ENCODE peak calls at places on chromosomes 1 and 21, in seven cellular contexts. M is trophoblast cell, B is IMR-90, K is mesenchymal stem cell, G is H1, S is H9, Y is neuronal stem cell. Q is an unnamed sample.
A peak's percentile ranks its signal among the peaks of the same experiment; 100 is the strongest.

GRCh38 chr1:914253-914890 is 9.4 kb upstream of the SAMD11 start:
- DNase-seq in M (no peak), B (no peak), K (no peak), G (no peak), S (no peak), Y (no peak), Q (no peak)

GRCh38 chr1:1775364-1776226 is 2.7 kb downstream of the NADK start:
- DNase-seq in M (no peak), B (no peak), K (no peak), G (no peak), S (peak; percentile 41), Y (no peak), Q (peak; percentile 26)

GRCh38 chr1:64940026-64940425 is 26.3 kb downstream of the JAK1 start:
- DNase-seq in M (peak; percentile 46), B (no peak), K (no peak), G (no peak), S (no peak), Y (no peak), Q (no peak)

GRCh38 chr21:42121792-42122191 is 50.7 kb downstream of the UMODL1 start:
- DNase-seq in M (no peak), B (no peak), K (no peak), G (no peak), S (no peak), Y (no peak), Q (no peak)

GRCh38 chr1:226223786-226224244 is 351 bp downstream of the MIXL1 start:
- DNase-seq in M (peak; percentile 18), B (no peak), K (peak; percentile 17), G (peak; percentile 82), S (peak; percentile 64), Y (peak; percentile 38), Q (peak; percentile 57)

GRCh38 chr1:47208374-47208850 is 18.6 kb upstream of the PDZK1IP1 start:
- DNase-seq in M (no peak), B (no peak), K (no peak), G (peak; percentile 74), S (peak; percentile 89), Y (no peak), Q (no peak)

GRCh38 chr1:53367503-53368313 is 39.8 kb upstream of the LRP8 start:
- DNase-seq in M (no peak), B (no peak), K (no peak), G (peak; percentile 37), S (peak; percentile 19), Y (no peak), Q (no peak)

GRCh38 chr1:151619489-151620093 is 7.7 kb downstream of the SNX27 start:
- DNase-seq in M (no peak), B (peak; percentile 88), K (peak; percentile 89), G (no peak), S (no peak), Y (no peak), Q (peak; percentile 45)

GRCh38 chr1:64948216-64948615 is 18.1 kb downstream of the JAK1 start:
- DNase-seq in M (peak; percentile 65), B (no peak), K (no peak), G (no peak), S (no peak), Y (no peak), Q (no peak)

GRCh38 chr21:43619344-43619743 is 39.9 kb downstream of the HSF2BP start:
- DNase-seq in M (no peak), B (no peak), K (no peak), G (no peak), S (no peak), Y (no peak), Q (no peak)

GRCh38 chr21:36250423-36251075 is 69.4 kb upstream of the MORC3 start:
- DNase-seq in M (no peak), B (no peak), K (no peak), G (no peak), S (peak; percentile 56), Y (no peak), Q (peak; percentile 64)

GRCh38 chr1:80053613-80054012 is 1047.1 kb upstream of the ADGRL4 start:
- DNase-seq in M (no peak), B (no peak), K (no peak), G (no peak), S (no peak), Y (no peak), Q (no peak)

GRCh38 chr1:235138821-235139220 is 10.2 kb upstream of the TOMM20 start:
- DNase-seq in M (no peak), B (no peak), K (no peak), G (peak; percentile 16), S (no peak), Y (no peak), Q (no peak)

GRCh38 chr1:87915771-87916170 is 587.1 kb downstream of the LMO4 start:
- DNase-seq in M (no peak), B (peak; percentile 35), K (no peak), G (no peak), S (no peak), Y (no peak), Q (no peak)

GRCh38 chr1:27086628-27087027 is 68.3 kb downstream of the SLC9A1 start:
- DNase-seq in M (no peak), B (no peak), K (no peak), G (no peak), S (no peak), Y (no peak), Q (no peak)

GRCh38 chr1:10530281-10530740 is 55.6 kb downstream of the PEX14 start:
- DNase-seq in M (peak; percentile 66), B (peak; percentile 79), K (peak; percentile 87), G (peak; percentile 85), S (peak; percentile 78), Y (peak; percentile 62), Q (peak; percentile 89)

GRCh38 chr21:31908106-31909031 is 35.5 kb downstream of the HUNK start:
- DNase-seq in M (peak; percentile 86), B (peak; percentile 84), K (no peak), G (peak; percentile 72), S (peak; percentile 78), Y (no peak), Q (peak; percentile 74)

DNA sequence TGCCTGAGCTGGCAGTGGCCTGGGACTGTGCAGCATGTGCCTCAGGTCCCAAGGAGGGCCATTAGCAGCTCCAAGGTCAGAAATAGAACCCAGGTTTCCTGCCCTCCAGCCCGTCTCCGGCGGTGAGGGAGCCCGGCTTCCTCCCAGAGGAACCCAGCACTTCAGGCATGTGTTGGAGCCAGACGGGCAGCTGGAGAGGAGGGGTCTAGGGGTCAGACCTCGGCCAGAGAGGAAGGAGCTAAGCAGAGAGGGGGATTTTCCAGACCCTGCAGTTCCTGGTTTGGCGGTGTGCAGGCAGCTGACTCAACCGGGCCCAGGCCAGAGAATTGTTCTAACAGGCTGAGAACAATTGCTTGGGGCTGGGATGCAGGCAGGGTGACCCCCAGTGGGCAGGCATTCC is 37.1 kb downstream of the HSPG2 start:
- DNase-seq in M (no peak), B (no peak), K (peak; percentile 60), G (no peak), S (no peak), Y (peak; percentile 24), Q (no peak)
- H3K27ac ChIP-seq in M (peak overlapping the region; percentile 97), B (no peak overlapping the region), K (peak overlapping the region; percentile 19), G (no peak overlapping the region), S (no peak overlapping the region), Y (no peak overlapping the region), Q (no peak overlapping the region)

DNA sequence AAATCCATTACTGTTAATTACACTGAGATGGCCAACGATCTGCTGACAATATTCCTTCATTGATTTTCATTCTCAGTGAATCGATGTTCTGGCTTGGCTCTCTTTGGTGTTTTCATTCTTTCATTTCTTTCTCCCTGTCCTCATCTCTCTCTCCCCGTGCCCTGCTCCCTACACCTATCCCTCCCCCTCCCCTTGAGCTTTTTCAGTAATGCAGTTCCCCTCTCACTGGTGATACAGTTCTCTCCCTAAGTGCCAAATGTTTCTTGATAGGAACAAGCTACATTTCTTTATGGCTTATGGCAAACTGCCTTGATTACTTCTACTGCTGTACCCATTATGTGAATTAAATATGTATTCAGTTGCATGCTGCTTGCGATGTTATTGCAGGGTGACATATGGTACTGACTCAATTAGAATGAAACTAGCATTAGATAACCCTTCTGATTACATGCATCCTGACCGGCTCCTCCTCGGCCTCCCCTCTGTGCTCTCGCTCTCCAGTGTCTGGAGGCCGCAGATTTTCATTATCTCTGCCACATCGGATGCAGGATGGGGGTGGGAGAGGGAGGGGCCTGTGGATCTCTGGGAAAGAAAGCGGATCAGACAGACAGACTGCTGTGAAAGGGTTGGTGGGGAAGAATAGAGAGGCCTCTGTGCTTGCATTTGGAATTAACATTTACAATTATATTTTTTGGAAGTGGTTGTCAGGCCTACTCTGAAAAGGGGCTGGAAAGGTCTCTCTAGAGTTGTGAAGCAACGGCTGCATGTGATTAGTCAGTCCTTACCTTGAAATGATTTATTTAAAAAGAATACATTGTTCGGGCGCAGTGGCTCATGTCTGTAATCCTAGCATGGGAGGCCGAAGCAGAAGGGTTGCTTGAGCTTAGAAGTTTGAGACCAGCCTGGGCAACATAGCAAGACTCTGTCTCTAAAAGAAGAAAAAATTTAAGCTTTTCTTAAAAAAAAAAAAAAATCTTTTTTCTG is 131.0 kb downstream of the PBX1 start:
- DNase-seq in M (no peak), B (no peak), K (no peak), G (no peak), S (no peak), Y (no peak), Q (peak; percentile 88)
- H3K18ac ChIP-seq in M (no peak overlapping the region), B (no peak overlapping the region), K (no peak overlapping the region), G (no peak overlapping the region), S (no peak overlapping the region), Y (no peak overlapping the region), Q (no peak overlapping the region)

DNA sequence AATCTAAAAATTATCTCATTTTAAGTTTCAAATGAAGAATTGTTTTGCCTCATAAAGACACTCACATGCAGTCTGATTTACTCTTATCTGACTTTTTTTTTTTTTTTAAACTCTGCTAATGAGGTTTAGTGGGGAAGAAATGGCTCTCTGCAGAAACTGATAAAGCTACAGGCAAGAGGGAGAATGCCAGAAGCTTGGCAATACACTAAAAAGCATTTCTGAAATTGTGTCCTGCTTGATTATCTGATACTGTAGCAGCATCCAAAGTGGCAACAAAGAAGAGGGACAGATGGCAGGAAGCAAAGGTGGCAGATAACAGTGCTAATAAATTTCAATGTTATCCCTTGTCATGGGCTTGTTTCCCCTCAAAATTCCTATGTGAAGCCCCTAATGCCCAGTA is 1744.9 kb downstream of the NCAM2 start:
- DNase-seq in M (no peak), B (no peak), K (no peak), G (no peak), S (no peak), Y (no peak), Q (peak; percentile 41)
- H3K27ac ChIP-seq in M (no peak overlapping the region), B (no peak overlapping the region), K (no peak overlapping the region), G (no peak overlapping the region), S (no peak overlapping the region), Y (no peak overlapping the region), Q (no peak overlapping the region)

GRCh38 chr1:183096351-183096750 is 73.1 kb downstream of the LAMC1 start:
- DNase-seq in M (no peak), B (no peak), K (no peak), G (no peak), S (no peak), Y (no peak), Q (no peak)

GRCh38 chr1:183097438-183098051 is 74.3 kb downstream of the LAMC1 start:
- DNase-seq in M (peak; percentile 81), B (peak; percentile 94), K (peak; percentile 94), G (no peak), S (no peak), Y (no peak), Q (no peak)

GRCh38 chr1:183094376-183094775 is 71.2 kb downstream of the LAMC1 start:
- DNase-seq in M (peak; percentile 20), B (peak; percentile 62), K (no peak), G (no peak), S (no peak), Y (no peak), Q (no peak)

GRCh38 chr1:183098349-183098748 is 75.1 kb downstream of the LAMC1 start:
- DNase-seq in M (no peak), B (no peak), K (no peak), G (no peak), S (no peak), Y (no peak), Q (no peak)

GRCh38 chr1:183096889-183097288 is 73.7 kb downstream of the LAMC1 start:
- DNase-seq in M (no peak), B (peak; percentile 93), K (peak; percentile 90), G (no peak), S (no peak), Y (no peak), Q (no peak)
- H3K18ac ChIP-seq in M (no peak overlapping the region), B (peak overlapping the region; percentile 28), K (no peak overlapping the region), G (peak overlapping the region; percentile 73), S (no peak overlapping the region), Y (no peak overlapping the region), Q (no peak overlapping the region)

Q was measured in mesendoderm.